ENCODE peak calls at places on chromosomes 4 and X, in four cellular contexts. I is GM23248, G is ovary, N is H9. Q is an unnamed sample. For H3K4me1, the result is how much of the 10 kb centered on the place peaks cover.

GRCh38 chrX:117998171-117998570 is 118.4 kb downstream of the KLHL13 start:
- DNase-seq in I (no peak), G (no peak), N (no peak), Q (no peak)

GRCh38 chrX:148422531-148422930 is 77.9 kb upstream of the AFF2 start:
- DNase-seq in I (peak), G (no peak), N (no peak), Q (no peak)

GRCh38 chrX:149205937-149206336 is 299.2 kb downstream of the IDS start:
- DNase-seq in I (no peak), G (no peak), N (no peak), Q (no peak)

GRCh38 chrX:141405878-141406492 is 163.7 kb upstream of the SPANXC start:
- DNase-seq in I (peak), G (no peak), N (no peak), Q (no peak)

GRCh38 chrX:71056857-71057256 is 11.3 kb downstream of the SNX12 start:
- DNase-seq in I (peak), G (no peak), N (no peak), Q (no peak)

GRCh38 chrX:24651783-24652182 is 4.6 kb upstream of the PCYT1B start:
- DNase-seq in I (no peak), G (no peak), N (no peak), Q (no peak)

GRCh38 chrX:82163701-82164100 is 961.8 kb downstream of the SH3BGRL start:
- DNase-seq in I (peak), G (no peak), N (no peak), Q (no peak)

GRCh38 chr4:77044458-77045124 is 31.2 kb downstream of the CCNI start:
- DNase-seq in I (peak), G (no peak), N (no peak), Q (no peak)

GRCh38 chr4:36325499-36325898 is 44.1 kb downstream of the DTHD1 start:
- DNase-seq in I (no peak), G (no peak), N (no peak), Q (no peak)

GRCh38 chrX:65035451-65035779 is 59.2 kb upstream of the ZC4H2 start:
- DNase-seq in I (peak), G (peak), N (no peak), Q (no peak)

GRCh38 chrX:80223922-80224579 is 196.2 kb upstream of the TENT5D start:
- DNase-seq in I (no peak), G (no peak), N (no peak), Q (no peak)

GRCh38 chrX:105315301-105315700 is 94.8 kb upstream of the TEX13A start:
- DNase-seq in I (no peak), G (no peak), N (no peak), Q (no peak)

GRCh38 chrX:25737540-25737939 is 400.6 kb upstream of the MAGEB18 start:
- DNase-seq in I (no peak), G (no peak), N (no peak), Q (no peak)

GRCh38 chrX:110407910-110408545 is 49.4 kb downstream of the RTL9 start:
- DNase-seq in I (peak), G (peak), N (peak), Q (no peak)

GRCh38 chr4:138910201-138910913 is 105.2 kb upstream of the NOCT start:
- DNase-seq in I (peak), G (no peak), N (no peak), Q (no peak)

GRCh38 chr4:89216422-89216821 is 91.2 kb downstream of the GPRIN3 start:
- DNase-seq in I (no peak), G (no peak), N (no peak), Q (no peak)

GRCh38 chrX:142250502-142250901 is 45.4 kb upstream of the MAGEC2 start:
- DNase-seq in I (no peak), G (no peak), N (no peak), Q (no peak)

GRCh38 chr4:1206299-1207156 is 34.1 kb upstream of the SPON2 start:
- DNase-seq in I (no peak), G (peak), N (peak), Q (no peak)

GRCh38 chr4:1208970-1209704 is 36.8 kb upstream of the SPON2 start:
- DNase-seq in I (no peak), G (peak), N (no peak), Q (peak)

GRCh38 chr4:1207157-1207470 is 34.7 kb upstream of the SPON2 start:
- DNase-seq in I (no peak), G (no peak), N (no peak), Q (peak)

GRCh38 chr4:1208266-1208961 is 36.0 kb upstream of the SPON2 start:
- DNase-seq in I (no peak), G (peak), N (no peak), Q (peak)

DNA sequence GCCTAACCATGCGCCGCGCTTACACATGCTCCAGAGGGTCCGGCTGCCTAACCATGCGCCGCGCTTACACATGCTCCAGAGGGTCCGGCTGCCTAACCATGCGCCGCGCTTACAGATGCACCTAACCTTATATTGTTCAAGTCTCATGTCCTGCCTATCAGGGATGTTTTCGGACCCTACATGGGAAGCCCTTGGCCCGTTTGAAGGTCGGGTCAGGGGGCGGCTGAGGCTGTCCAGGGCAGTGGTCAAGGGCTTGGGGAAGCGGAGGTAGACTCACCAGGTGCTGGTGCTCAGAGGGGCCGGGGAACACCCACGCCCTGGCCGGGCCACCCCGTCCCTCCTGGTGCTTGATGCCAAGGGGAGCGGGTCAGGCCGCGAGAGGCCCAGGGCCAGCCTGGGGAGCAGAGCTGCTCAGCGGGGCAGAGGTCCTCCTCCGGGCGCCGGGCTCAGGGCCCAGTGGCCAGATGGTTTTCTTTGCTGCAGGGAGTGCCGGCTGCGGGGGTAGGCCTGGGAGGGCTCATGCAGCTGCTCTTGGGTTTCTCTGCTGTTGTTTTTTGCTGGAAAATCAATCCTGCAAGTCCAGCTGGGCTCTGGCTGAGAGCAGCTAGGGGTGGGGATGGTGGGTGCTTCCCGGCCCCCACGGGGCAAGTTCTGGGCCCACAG is 35.4 kb upstream of the SPON2 start:
- DNase-seq in I (peak), G (peak), N (no peak), Q (peak)
- H3K4me1 ChIP-seq in I (under half), G (under half), N (under half), Q (under half)

GRCh38 chr4:40587351-40587750 is 42.3 kb downstream of the RBM47 start:
- DNase-seq in I (no peak), G (no peak), N (no peak), Q (no peak)
- H3K4me1 ChIP-seq in I (under half), G (under half), N (under half), Q (under half)

DNA sequence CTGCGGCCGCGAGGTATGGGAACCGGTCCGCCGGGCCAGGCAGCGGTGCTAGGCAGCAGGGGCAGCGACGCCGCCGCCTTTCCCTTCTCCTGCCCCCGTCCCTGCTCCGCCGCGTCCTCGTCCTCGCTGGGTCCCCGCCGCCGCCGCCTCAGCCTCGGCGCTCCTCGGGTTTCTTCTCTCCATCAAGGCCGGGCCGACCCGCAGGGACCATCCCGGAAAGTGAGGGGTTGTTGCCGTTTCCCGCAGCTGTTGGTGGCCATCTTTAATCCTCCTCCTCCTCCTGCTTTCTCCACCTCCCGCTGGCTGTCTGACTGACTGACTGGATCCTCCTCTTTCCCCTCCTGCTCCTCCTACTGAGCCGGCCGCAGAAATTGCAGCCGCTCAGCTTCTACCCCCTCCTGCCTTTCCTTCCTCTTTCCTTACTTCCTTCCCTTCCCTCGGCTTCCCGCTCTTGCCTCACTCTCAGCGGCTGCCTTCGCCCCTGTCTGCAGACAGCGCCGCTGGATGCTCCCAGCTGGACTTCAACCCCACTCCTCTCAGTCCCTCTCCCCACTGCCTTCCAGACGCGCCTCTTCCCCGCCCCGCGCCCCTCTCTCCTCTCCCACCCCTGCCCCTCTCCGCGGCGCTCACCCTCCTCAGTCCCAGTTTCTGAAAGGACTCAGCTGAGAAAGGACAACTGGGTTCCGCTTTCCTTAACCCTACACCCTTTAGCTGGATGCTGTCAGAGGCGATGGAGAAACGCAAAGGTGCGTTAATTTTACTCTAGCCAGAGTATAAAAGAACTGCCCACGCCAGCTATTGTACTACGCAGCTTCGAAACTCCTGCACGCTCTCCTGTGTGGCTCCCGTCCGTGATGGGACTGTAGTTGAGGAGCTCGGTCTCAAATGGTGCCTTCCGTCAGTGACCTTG is at the start of gene WDFY3:
- DNase-seq in I (peak), G (peak), N (peak), Q (peak)
- H3K4me1 ChIP-seq in I (under half), G (under half), N (under half), Q (under half)

GRCh38 chr4:82357640-82358039 is 16.2 kb downstream of the HNRNPD start:
- DNase-seq in I (no peak), G (no peak), N (no peak), Q (no peak)

GRCh38 chr4:82358773-82359324 is 14.9 kb downstream of the HNRNPD start:
- DNase-seq in I (no peak), G (no peak), N (no peak), Q (no peak)

GRCh38 chr4:82363896-82364487 is 9.8 kb downstream of the HNRNPD start:
- DNase-seq in I (no peak), G (no peak), N (no peak), Q (no peak)

GRCh38 chr4:82362565-82362964 is 11.2 kb downstream of the HNRNPD start:
- DNase-seq in I (no peak), G (no peak), N (no peak), Q (no peak)

GRCh38 chr4:82360298-82361177 is 13.3 kb downstream of the HNRNPD start:
- DNase-seq in I (peak), G (no peak), N (no peak), Q (no peak)
- H3K4me1 ChIP-seq in I (under half), G (under half), N (under half), Q (half or more)

GRCh38 chrX:151397741-151398070 is 700 bp downstream of the VMA21 start:
- DNase-seq in I (no peak), G (no peak), N (no peak), Q (no peak)
- H3K4me1 ChIP-seq in I (under half), G (under half), N (under half), Q (under half)